ENCODE peak calls at places on chromosomes 2 and 18, in nine cellular contexts. M is GM12865, Z is AG09309, Y is K562, H is psoas muscle, D is kidney epithelial cell, G is fibroblast of pulmonary artery, V is HCT116, R is tibial artery. W is an unnamed sample.

GRCh38 chr18:25896178-25896780 is 194.1 kb downstream of the SS18 start:
- DNase-seq in M (peak), Z (peak), Y (peak), H (no peak), D (no peak), G (peak), V (peak), R (no peak), W (peak)

GRCh38 chr2:124112966-124113365 is 87.9 kb downstream of the CNTNAP5 start:
- DNase-seq in M (no peak), Z (no peak), Y (no peak), H (no peak), D (no peak), G (peak), V (no peak), R (no peak), W (peak)

GRCh38 chr2:46878886-46879285 is 36.7 kb downstream of the MCFD2 start:
- DNase-seq in M (no peak), Z (no peak), Y (no peak), H (no peak), D (no peak), G (peak), V (no peak), R (peak), W (peak)

GRCh38 chr2:235116885-235117492 is 165.2 kb downstream of the SH3BP4 start:
- DNase-seq in M (peak), Z (no peak), Y (no peak), H (no peak), D (no peak), G (peak), V (peak), R (no peak), W (peak)

GRCh38 chr2:168246483-168247340 is 683 bp downstream of the STK39 start:
- DNase-seq in M (peak), Z (no peak), Y (peak), H (peak), D (no peak), G (peak), V (no peak), R (peak), W (peak)

GRCh38 chr2:20314562-20315521 is 35.8 kb downstream of the PUM2 start:
- DNase-seq in M (no peak), Z (no peak), Y (no peak), H (no peak), D (no peak), G (peak), V (no peak), R (no peak), W (peak)

GRCh38 chr2:102063948-102064678 is 72.4 kb downstream of the IL1R2 start:
- DNase-seq in M (no peak), Z (peak), Y (peak), H (peak), D (peak), G (peak), V (peak), R (peak), W (peak)

GRCh38 chr2:101692037-101692436 is 5.5 kb upstream of the MAP4K4 start:
- DNase-seq in M (no peak), Z (no peak), Y (no peak), H (no peak), D (no peak), G (no peak), V (no peak), R (no peak), W (no peak)

GRCh38 chr2:186884585-186884984 is 35.6 kb upstream of the ZSWIM2 start:
- DNase-seq in M (no peak), Z (no peak), Y (peak), H (no peak), D (no peak), G (peak), V (no peak), R (no peak), W (no peak)

GRCh38 chr2:67234443-67234842 is 162.7 kb upstream of the ETAA1 start:
- DNase-seq in M (no peak), Z (peak), Y (no peak), H (no peak), D (no peak), G (peak), V (no peak), R (no peak), W (peak)

GRCh38 chr2:178238144-178238521 is 43.8 kb downstream of the OSBPL6 start:
- DNase-seq in M (no peak), Z (no peak), Y (no peak), H (no peak), D (no peak), G (peak), V (no peak), R (no peak), W (peak)

GRCh38 chr2:9440058-9440727 is 16.7 kb downstream of the CPSF3 start:
- DNase-seq in M (no peak), Z (no peak), Y (no peak), H (no peak), D (no peak), G (peak), V (no peak), R (no peak), W (peak)

GRCh38 chr2:108968619-108969018 is 20.4 kb downstream of the EDAR start:
- DNase-seq in M (no peak), Z (no peak), Y (no peak), H (no peak), D (no peak), G (no peak), V (no peak), R (no peak), W (no peak)

GRCh38 chr2:218482651-218483050 is 63.7 kb downstream of the VIL1 start:
- DNase-seq in M (peak), Z (no peak), Y (no peak), H (no peak), D (no peak), G (no peak), V (no peak), R (no peak), W (no peak)

GRCh38 chr2:218813771-218814460 is 17.7 kb downstream of the PRKAG3 start:
- DNase-seq in M (no peak), Z (no peak), Y (no peak), H (no peak), D (no peak), G (no peak), V (no peak), R (no peak), W (no peak)

GRCh38 chr2:64876137-64876647 is 113.0 kb upstream of the SLC1A4 start:
- DNase-seq in M (no peak), Z (peak), Y (peak), H (no peak), D (peak), G (peak), V (peak), R (no peak), W (peak)

GRCh38 chr2:197883354-197884032 is 79.1 kb downstream of the PLCL1 start:
- DNase-seq in M (no peak), Z (no peak), Y (no peak), H (no peak), D (peak), G (peak), V (no peak), R (no peak), W (peak)

GRCh38 chr2:142914507-142915313 is 37.2 kb downstream of the KYNU start:
- DNase-seq in M (peak), Z (no peak), Y (no peak), H (no peak), D (no peak), G (no peak), V (no peak), R (no peak), W (no peak)

GRCh38 chr2:136527560-136527959 is 237.8 kb upstream of the THSD7B start:
- DNase-seq in M (peak), Z (no peak), Y (no peak), H (no peak), D (peak), G (peak), V (no peak), R (no peak), W (peak)

GRCh38 chr2:43184339-43184895 is 42.0 kb downstream of the ZFP36L2 start:
- DNase-seq in M (no peak), Z (peak), Y (peak), H (no peak), D (peak), G (no peak), V (peak), R (no peak), W (peak)

GRCh38 chr2:100577777-100578176 is 15.0 kb downstream of the PDCL3 start:
- DNase-seq in M (no peak), Z (no peak), Y (peak), H (no peak), D (no peak), G (no peak), V (peak), R (no peak), W (peak)

GRCh38 chr18:28407681-28408080 is 230.8 kb upstream of the CDH2 start:
- DNase-seq in M (no peak), Z (peak), Y (no peak), H (no peak), D (no peak), G (no peak), V (no peak), R (no peak), W (no peak)

GRCh38 chr2:237217995-237218621 is 132.4 kb downstream of the COPS8 start:
- DNase-seq in M (no peak), Z (no peak), Y (no peak), H (no peak), D (no peak), G (no peak), V (no peak), R (no peak), W (no peak)

GRCh38 chr2:68726608-68727367 is 7.8 kb upstream of the ARHGAP25 start:
- DNase-seq in M (peak), Z (no peak), Y (no peak), H (no peak), D (no peak), G (no peak), V (no peak), R (no peak), W (no peak)

GRCh38 chr2:137157851-137158250 is 392.5 kb downstream of the THSD7B start:
- DNase-seq in M (no peak), Z (no peak), Y (no peak), H (no peak), D (no peak), G (no peak), V (no peak), R (no peak), W (no peak)

GRCh38 chr2:177058747-177059146 is 153.8 kb upstream of the HNRNPA3 start:
- DNase-seq in M (peak), Z (no peak), Y (no peak), H (no peak), D (no peak), G (no peak), V (no peak), R (no peak), W (no peak)

GRCh38 chr2:39266139-39266805 is 22.5 kb upstream of the CDKL4 start:
- DNase-seq in M (peak), Z (no peak), Y (no peak), H (no peak), D (no peak), G (peak), V (no peak), R (no peak), W (peak)

GRCh38 chr2:10243926-10244270 is 58.8 kb upstream of the HPCAL1 start:
- DNase-seq in M (no peak), Z (no peak), Y (no peak), H (peak), D (no peak), G (no peak), V (no peak), R (no peak), W (no peak)

GRCh38 chr2:134029478-134029877 is 224.4 kb upstream of the MGAT5 start:
- DNase-seq in M (no peak), Z (no peak), Y (no peak), H (no peak), D (no peak), G (no peak), V (no peak), R (no peak), W (no peak)

GRCh38 chr2:71129114-71129890 is 727 bp downstream of the MCEE start:
- DNase-seq in M (no peak), Z (no peak), Y (no peak), H (no peak), D (no peak), G (peak), V (no peak), R (no peak), W (no peak)

GRCh38 chr18:13608791-13609552 is 117.4 kb downstream of the FAM210A start:
- DNase-seq in M (peak), Z (no peak), Y (no peak), H (no peak), D (no peak), G (no peak), V (no peak), R (no peak), W (no peak)

GRCh38 chr2:218569661-218570500 is 1.2 kb downstream of the CNOT9 start:
- DNase-seq in M (peak), Z (no peak), Y (no peak), H (no peak), D (no peak), G (peak), V (no peak), R (no peak), W (peak)

GRCh38 chr2:43074052-43074451 is 152.4 kb downstream of the ZFP36L2 start:
- DNase-seq in M (no peak), Z (no peak), Y (no peak), H (no peak), D (no peak), G (no peak), V (no peak), R (no peak), W (no peak)

GRCh38 chr18:39711701-39712100 is 2146.1 kb upstream of the CELF4 start:
- DNase-seq in M (no peak), Z (no peak), Y (no peak), H (no peak), D (no peak), G (no peak), V (no peak), R (no peak), W (no peak)

DNA sequence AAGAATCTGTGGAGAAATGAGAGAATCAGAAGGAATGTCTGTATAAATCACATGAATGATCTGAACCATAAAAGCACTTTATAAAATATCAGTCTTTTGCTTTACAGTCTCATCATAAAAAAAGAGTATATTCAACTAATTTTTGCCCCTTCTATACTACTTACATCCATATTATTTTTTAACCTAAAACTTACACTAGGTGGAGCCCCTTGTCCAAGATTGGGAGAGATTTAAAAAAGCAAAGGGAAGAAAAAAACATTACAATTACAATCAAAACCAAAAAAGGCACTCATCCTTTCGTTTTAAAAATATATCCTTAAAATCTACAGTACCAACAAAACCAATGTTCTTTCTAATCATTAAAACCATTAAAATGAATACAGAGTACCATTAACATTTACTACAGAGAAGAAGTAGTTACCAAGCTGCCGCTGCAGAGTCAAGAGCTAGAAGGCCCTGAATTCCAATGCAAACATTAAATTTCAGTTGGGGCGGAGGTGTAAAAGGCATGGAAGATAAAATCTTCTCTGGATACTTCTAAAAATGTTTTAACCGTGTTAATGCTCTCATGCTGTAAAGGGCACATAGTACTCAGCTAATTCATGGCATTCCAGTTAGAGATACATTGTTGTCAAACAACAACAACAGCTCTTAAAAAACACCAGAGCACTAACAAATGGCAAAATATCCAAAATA is 56.7 kb upstream of the EPB41L3 start:
- DNase-seq in M (no peak), Z (no peak), Y (no peak), H (no peak), D (no peak), G (peak), V (no peak), R (no peak), W (peak)
- TF ChIP-seq CTCF in M (peak), Z (peak), Y (no peak), H (peak), D (peak), G (peak), V (no peak), R (peak), W (peak)

GRCh38 chr2:44941551-44942234 is at the start of gene SIX3:
- DNase-seq in M (peak), Z (no peak), Y (no peak), H (no peak), D (no peak), G (no peak), V (peak), R (no peak), W (no peak)

GRCh38 chr2:44940053-44940494 is 1.4 kb upstream of the SIX3 start:
- DNase-seq in M (no peak), Z (no peak), Y (no peak), H (no peak), D (no peak), G (no peak), V (no peak), R (no peak), W (no peak)

GRCh38 chr2:44942304-44943030 is 965 bp downstream of the SIX3 start:
- DNase-seq in M (no peak), Z (no peak), Y (no peak), H (no peak), D (no peak), G (no peak), V (no peak), R (no peak), W (no peak)

GRCh38 chr2:44939074-44940052 is 2.1 kb upstream of the SIX3 start:
- DNase-seq in M (no peak), Z (no peak), Y (no peak), H (peak), D (no peak), G (no peak), V (no peak), R (no peak), W (no peak)

DNA sequence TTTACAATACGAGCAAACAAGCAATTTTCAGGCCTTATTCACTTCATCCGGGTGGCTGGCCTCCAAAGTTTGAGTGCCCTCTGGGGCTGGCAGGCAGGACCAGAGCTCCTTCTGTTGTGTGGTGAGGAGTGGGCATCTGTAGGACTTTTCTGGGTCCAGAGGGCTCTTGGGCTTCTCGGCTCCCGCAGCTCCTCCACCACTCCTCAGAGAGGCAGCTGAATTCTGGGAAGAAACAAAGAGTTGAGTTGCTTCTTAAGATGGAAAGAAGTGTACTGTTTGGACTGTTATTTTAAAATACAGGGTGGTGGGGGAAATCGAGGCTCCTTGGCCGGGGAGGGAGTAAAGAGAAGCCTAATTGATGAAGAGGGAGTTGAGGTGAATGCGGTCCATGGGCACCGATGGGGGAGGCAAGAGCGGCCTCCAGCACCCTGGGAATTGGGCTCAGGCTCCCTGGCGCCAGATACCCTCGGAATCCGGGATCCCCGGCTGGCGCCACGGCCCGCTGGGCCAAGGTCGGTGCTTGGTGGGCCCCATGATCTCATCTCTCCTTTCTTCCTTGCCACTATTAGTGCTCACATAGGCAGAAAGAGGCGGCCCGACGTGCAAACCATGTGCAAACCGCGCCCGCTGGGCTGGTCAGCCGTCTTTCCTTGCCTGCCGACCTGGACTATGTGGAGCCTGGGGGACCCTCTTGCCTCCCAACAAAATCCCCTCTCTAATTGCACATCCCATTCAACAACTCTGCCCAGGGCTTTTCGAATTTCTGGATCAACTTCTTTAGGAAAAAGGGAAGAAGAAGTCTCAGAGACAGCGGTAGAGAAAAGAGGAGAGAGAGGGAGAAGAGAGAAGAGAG is 664 bp upstream of the SIX3 start:
- DNase-seq in M (no peak), Z (no peak), Y (no peak), H (peak), D (no peak), G (no peak), V (no peak), R (no peak), W (no peak)
- H3K4me3 ChIP-seq in M (peak), Z (no peak), Y (no peak), H (peak), D (no peak), G (no peak), V (peak), R (peak), W (no peak)

GRCh38 chr2:98880266-98881152 is 55.5 kb downstream of the CRACDL start:
- DNase-seq in M (no peak), Z (no peak), Y (no peak), H (no peak), D (no peak), G (no peak), V (no peak), R (no peak), W (no peak)
- TF ChIP-seq CTCF in M (no peak), Z (no peak), Y (no peak), H (no peak), D (no peak), G (no peak), V (no peak), R (no peak), W (no peak)

GRCh38 chr2:32626591-32627221 is 1.1 kb upstream of the TTC27 start:
- DNase-seq in M (no peak), Z (no peak), Y (no peak), H (no peak), D (no peak), G (no peak), V (no peak), R (no peak), W (no peak)
- H3K4me3 ChIP-seq in M (no peak), Z (no peak), Y (no peak), H (peak), D (no peak), G (no peak), V (no peak), R (peak), W (no peak)

GRCh38 chr2:110904410-110905148 is 172.2 kb downstream of the ACOXL start:
- DNase-seq in M (no peak), Z (no peak), Y (no peak), H (no peak), D (no peak), G (no peak), V (no peak), R (no peak), W (no peak)
- TF ChIP-seq CTCF in M (no peak), Z (no peak), Y (no peak), H (no peak), D (no peak), G (no peak), V (no peak), R (no peak), W (no peak)

DNA sequence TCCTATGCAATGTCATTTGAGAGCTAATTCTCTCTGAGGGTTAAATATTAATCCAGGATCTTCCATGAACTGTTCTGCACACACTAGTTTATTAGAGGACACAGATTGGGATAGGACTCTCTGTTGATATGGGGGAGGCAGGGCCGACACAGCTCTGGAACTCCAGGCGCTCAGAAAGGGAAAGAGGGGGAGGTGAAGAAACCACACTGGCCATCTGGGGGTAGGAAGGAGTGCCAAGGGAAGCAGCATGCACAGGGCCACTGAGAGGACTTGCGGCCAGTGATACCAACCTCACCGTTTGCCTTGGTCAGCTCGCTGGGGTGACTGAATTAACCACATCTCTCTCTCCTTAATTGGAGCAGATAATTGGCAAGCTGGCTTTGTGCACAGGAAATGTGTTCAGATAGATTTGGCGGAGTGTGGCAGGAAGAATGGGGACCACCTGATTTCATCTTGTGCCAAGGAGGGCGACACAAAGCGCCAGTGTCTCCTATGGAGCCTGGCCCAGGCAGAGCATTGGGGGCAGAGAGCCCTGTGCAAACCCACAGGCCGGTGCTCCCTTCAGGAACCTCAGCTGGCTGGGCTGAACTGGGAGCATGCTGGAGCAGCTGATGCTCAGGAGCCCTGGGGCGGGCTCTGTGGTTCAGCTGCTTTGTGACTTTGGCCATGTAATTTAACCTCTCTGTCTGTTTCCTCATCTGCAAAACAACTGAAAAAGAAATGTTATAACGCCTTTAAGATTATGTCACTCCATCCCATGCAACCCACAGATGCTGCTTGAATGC is 114.8 kb upstream of the STON1 start:
- DNase-seq in M (no peak), Z (no peak), Y (no peak), H (no peak), D (no peak), G (peak), V (no peak), R (no peak), W (peak)
- H3K4me3 ChIP-seq in M (no peak), Z (no peak), Y (no peak), H (no peak), D (no peak), G (no peak), V (no peak), R (no peak), W (no peak)

W was measured in fibroblast of mammary gland.